ENCODE peak calls at places on chromosomes 12 and 14, in eight cellular contexts. M, S, W, V, H, N, L and C are unnamed samples.

GRCh38 chr12:91178139-91178561 is 4.5 kb downstream of the DCN start:
- DNase-seq in W (no peak), H (no peak), N (no peak), S (peak; percentile 3), M (peak; percentile 54), V (no peak), L (no peak), C (no peak)

GRCh38 chr12:112535637-112536366 is 117.1 kb downstream of the PTPN11 start:
- DNase-seq in V (no peak), M (no peak), H (no peak), N (no peak), S (no peak), L (no peak), W (no peak), C (no peak)

GRCh38 chr12:30926243-30927209 is at the start of gene TSPAN11:
- DNase-seq in V (peak; percentile 21), H (no peak), L (no peak), N (no peak), S (no peak), W (no peak), M (peak; percentile 44), C (no peak)

GRCh38 chr12:123223241-123223668 is 9.7 kb downstream of the MPHOSPH9 start:
- DNase-seq in L (no peak), W (peak; percentile 23), V (no peak), N (no peak), H (no peak), S (no peak), M (no peak), C (no peak)

GRCh38 chr12:118136559-118137003 is 657 bp downstream of the PEBP1 start:
- DNase-seq in W (peak; percentile 61), M (peak; percentile 65), N (peak; percentile 75), S (peak; percentile 30), L (no peak), H (peak; percentile 50), V (peak; percentile 38), C (no peak)

GRCh38 chr12:2501464-2502181 is 293.1 kb upstream of the FKBP4 start:
- DNase-seq in H (no peak), N (no peak), M (no peak), L (no peak), S (no peak), W (no peak), V (no peak), C (no peak)

GRCh38 chr14:96376093-96376492 is 12.8 kb downstream of the GSKIP start:
- DNase-seq in M (no peak), H (no peak), V (no peak), L (no peak), S (peak; percentile 36), N (no peak), W (peak; percentile 35), C (no peak)

GRCh38 chr12:78641837-78642423 is 222.6 kb upstream of the SYT1 start:
- DNase-seq in S (peak; percentile 26), M (no peak), L (no peak), H (no peak), V (no peak), N (no peak), W (no peak), C (no peak)

GRCh38 chr12:75975692-75976091 is 55.9 kb downstream of the PHLDA1 start:
- DNase-seq in M (no peak), S (no peak), H (no peak), N (no peak), W (no peak), V (no peak), L (no peak), C (no peak)

GRCh38 chr12:47802312-47802711 is 17.4 kb downstream of the HDAC7 start:
- DNase-seq in W (no peak), N (no peak), H (no peak), M (no peak), V (no peak), L (no peak), S (no peak), C (no peak)
- TF ChIP-seq EP300 in W (no peak), N (no peak), H (no peak), M (no peak), V (no peak), L (no peak), S (no peak), C (no peak)

GRCh38 chr12:40697566-40698257 is 5.5 kb downstream of the CNTN1 start:
- DNase-seq in N (no peak), H (no peak), V (no peak), M (no peak), L (no peak), S (peak; percentile 63), W (no peak), C (no peak)
- TF ChIP-seq EP300 in N (no peak), H (no peak), V (no peak), M (no peak), L (no peak), S (no peak), W (no peak), C (no peak)

DNA sequence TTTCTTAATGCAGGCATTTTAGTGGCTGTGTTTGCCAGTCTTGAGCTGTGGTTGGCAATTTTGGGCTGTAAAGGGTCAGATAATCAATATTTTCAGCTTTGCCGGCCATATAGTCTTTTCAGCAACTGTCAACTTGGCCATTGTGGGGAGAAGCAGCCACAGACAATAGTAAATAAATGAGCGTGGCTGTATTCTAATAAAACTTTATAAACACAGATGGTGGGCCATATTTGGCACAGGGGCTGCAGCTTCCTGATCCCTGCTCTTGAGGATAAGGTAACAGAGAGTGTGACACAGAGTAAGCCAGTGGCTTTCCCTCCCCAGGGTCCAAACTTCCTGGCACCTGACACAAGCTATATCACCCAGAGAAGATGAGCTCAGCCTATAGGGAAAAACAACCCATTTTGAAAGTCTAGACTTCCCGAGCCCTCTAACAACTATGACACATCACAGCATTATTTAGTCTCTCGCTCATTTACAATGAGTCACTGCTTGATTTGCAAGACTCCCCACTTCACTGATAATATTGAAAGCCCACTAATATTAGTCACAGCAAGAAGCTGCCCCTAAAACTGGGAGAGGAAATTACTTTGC is 163.1 kb upstream of the TMPO start:
- DNase-seq in L (no peak), V (no peak), H (no peak), N (no peak), W (no peak), S (peak; percentile 85), M (no peak), C (no peak)
- TF ChIP-seq EP300 in L (no peak), V (no peak), H (no peak), N (no peak), W (no peak), S (no peak), M (no peak), C (no peak)

GRCh38 chr12:130602251-130602650 is 113.8 kb downstream of the RIMBP2 start:
- DNase-seq in S (no peak), V (no peak), L (no peak), N (no peak), H (no peak), M (no peak), W (no peak), C (no peak)
- TF ChIP-seq EP300 in S (no peak), V (no peak), L (no peak), N (no peak), H (no peak), M (no peak), W (no peak), C (no peak)

GRCh38 chr14:95101736-95102677 is 55.3 kb downstream of the DICER1 start:
- DNase-seq in V (no peak), M (no peak), W (no peak), H (no peak), N (no peak), L (no peak), S (no peak), C (no peak)

GRCh38 chr14:95097385-95097784 is 59.9 kb downstream of the DICER1 start:
- DNase-seq in H (no peak), M (no peak), S (no peak), W (no peak), V (no peak), L (no peak), N (no peak), C (no peak)

GRCh38 chr14:95096476-95096875 is 60.9 kb downstream of the DICER1 start:
- DNase-seq in S (no peak), M (no peak), L (no peak), V (no peak), W (no peak), N (no peak), H (no peak), C (no peak)

GRCh38 chr14:95095991-95096390 is 61.3 kb downstream of the DICER1 start:
- DNase-seq in L (no peak), V (no peak), S (no peak), H (no peak), M (no peak), W (no peak), N (no peak), C (no peak)

DNA sequence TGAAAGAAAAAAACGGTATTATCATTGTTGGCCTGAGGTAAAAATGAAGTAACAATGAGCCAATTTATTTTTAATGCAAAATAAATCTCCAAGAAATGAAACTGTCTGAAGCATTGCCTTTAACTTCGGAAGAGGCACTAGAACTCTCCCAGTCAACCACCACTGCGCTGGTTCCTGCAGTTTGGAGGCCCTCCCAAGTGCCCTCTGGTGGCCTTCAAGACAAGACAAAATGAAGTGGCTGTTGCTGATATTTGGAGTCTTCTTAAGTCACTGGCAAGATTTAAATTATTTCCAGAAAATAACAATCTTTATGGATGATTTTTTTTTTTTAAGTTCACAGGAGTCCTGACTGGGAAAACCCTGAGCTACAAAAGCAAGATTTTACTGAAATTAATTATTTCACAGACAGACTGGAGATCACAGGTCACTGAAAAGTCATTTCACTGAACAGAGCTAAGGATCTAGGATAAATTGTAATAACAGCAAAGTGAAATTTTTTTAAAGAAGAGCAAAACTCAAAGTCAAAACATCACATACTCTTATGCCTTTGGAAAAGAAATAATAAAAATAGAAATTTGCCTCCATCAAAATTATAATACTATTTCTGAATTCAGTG is 58.2 kb downstream of the DICER1 start:
- DNase-seq in L (peak; percentile 14), N (peak; percentile 85), H (peak; percentile 63), S (peak; percentile 82), V (peak; percentile 65), W (peak; percentile 63), M (peak; percentile 44), C (no peak)
- TF ChIP-seq EP300 in L (no peak), N (no peak), H (no peak), S (no peak), V (no peak), W (no peak), M (no peak), C (no peak)

DNA sequence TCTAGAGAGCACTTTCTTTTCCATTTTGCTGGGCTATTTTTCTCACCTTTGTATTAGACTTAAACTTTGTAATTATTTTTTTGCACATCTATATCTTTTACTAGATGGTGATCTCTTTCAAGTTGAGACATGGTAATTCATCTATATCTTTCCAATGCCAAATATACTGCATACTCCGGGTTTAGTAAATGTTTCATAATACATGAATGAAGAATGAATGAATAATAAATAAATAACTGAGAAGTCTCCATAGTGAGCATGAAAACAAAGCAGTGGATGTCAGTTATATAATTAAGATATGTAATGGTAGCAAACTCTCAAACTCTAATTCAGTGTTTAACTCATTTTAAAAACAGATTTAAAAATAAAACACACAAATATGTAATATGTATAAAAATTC is 342.5 kb upstream of the KITLG start:
- DNase-seq in S (no peak), M (no peak), N (no peak), V (no peak), L (no peak), H (no peak), W (no peak), C (no peak)
- TF ChIP-seq EP300 in S (no peak), M (no peak), N (no peak), V (no peak), L (no peak), H (no peak), W (no peak), C (no peak)